ENCODE peak calls at places on chromosomes 5 and 9, in four cellular contexts. One of them, this sample, is unnamed.

GRCh38 chr9:6024035-6024554 is 8.7 kb upstream of the RANBP6 start:
- DNase-seq in Peyer's patch: peak
- DNase-seq in KBM-7: peak
- DNase-seq in NCI-H2081: no peak
- DNase-seq in this sample: no peak

GRCh38 chr5:147949711-147950573 is 43.6 kb upstream of the C5orf46 start:
- DNase-seq in NCI-H2081: peak
- DNase-seq in KBM-7: peak
- DNase-seq in Peyer's patch: no peak
- DNase-seq in this sample: no peak

GRCh38 chr5:55856511-55857246 is 5.5 kb downstream of the IL31RA start:
- DNase-seq in Peyer's patch: no peak
- DNase-seq in NCI-H2081: no peak
- DNase-seq in KBM-7: peak
- DNase-seq in this sample: no peak

GRCh38 chr9:101458955-101459631 is 23.5 kb upstream of the ALDOB start:
- DNase-seq in NCI-H2081: peak
- DNase-seq in KBM-7: peak
- DNase-seq in Peyer's patch: no peak
- DNase-seq in this sample: no peak

GRCh38 chr5:110386782-110387181 is 339.7 kb downstream of the TMEM232 start:
- DNase-seq in KBM-7: no peak
- DNase-seq in Peyer's patch: no peak
- DNase-seq in NCI-H2081: no peak
- DNase-seq in this sample: no peak

GRCh38 chr9:83007521-83008300 is 55.2 kb downstream of the RASEF start:
- DNase-seq in KBM-7: no peak
- DNase-seq in Peyer's patch: no peak
- DNase-seq in NCI-H2081: no peak
- DNase-seq in this sample: no peak

GRCh38 chr5:170254056-170254455 is 21.3 kb downstream of the C5orf58 start:
- DNase-seq in KBM-7: no peak
- DNase-seq in Peyer's patch: peak
- DNase-seq in NCI-H2081: no peak
- DNase-seq in this sample: no peak

GRCh38 chr9:89872426-89872912 is 267.7 kb downstream of the GADD45G start:
- DNase-seq in NCI-H2081: no peak
- DNase-seq in Peyer's patch: peak
- DNase-seq in KBM-7: no peak
- DNase-seq in this sample: peak

GRCh38 chr5:14186132-14186830 is 43.1 kb downstream of the TRIO start:
- DNase-seq in NCI-H2081: no peak
- DNase-seq in Peyer's patch: no peak
- DNase-seq in KBM-7: no peak
- DNase-seq in this sample: no peak

GRCh38 chr9:123322771-123323481 is 33.1 kb upstream of the CRB2 start:
- DNase-seq in NCI-H2081: no peak
- DNase-seq in KBM-7: peak
- DNase-seq in Peyer's patch: peak
- DNase-seq in this sample: no peak

GRCh38 chr5:53335115-53335514 is 145.3 kb upstream of the FST start:
- DNase-seq in Peyer's patch: no peak
- DNase-seq in KBM-7: no peak
- DNase-seq in NCI-H2081: no peak
- DNase-seq in this sample: no peak

GRCh38 chr5:88724201-88724600 is 158.8 kb downstream of the MEF2C start:
- DNase-seq in NCI-H2081: no peak
- DNase-seq in Peyer's patch: no peak
- DNase-seq in KBM-7: no peak
- DNase-seq in this sample: no peak

GRCh38 chr5:180271205-180271604 is 20.7 kb downstream of the MAPK9 start:
- DNase-seq in NCI-H2081: no peak
- DNase-seq in KBM-7: peak
- DNase-seq in Peyer's patch: no peak
- DNase-seq in this sample: no peak

GRCh38 chr5:88669314-88669713 is 213.7 kb downstream of the MEF2C start:
- DNase-seq in Peyer's patch: no peak
- DNase-seq in NCI-H2081: no peak
- DNase-seq in KBM-7: no peak
- DNase-seq in this sample: no peak

GRCh38 chr9:89497181-89497963 is 541 bp downstream of the SEMA4D start:
- DNase-seq in KBM-7: peak
- DNase-seq in NCI-H2081: no peak
- DNase-seq in Peyer's patch: peak
- DNase-seq in this sample: peak

GRCh38 chr9:95110956-95111525 is 206.5 kb downstream of the FANCC start:
- DNase-seq in Peyer's patch: peak
- DNase-seq in NCI-H2081: no peak
- DNase-seq in KBM-7: no peak
- DNase-seq in this sample: no peak

GRCh38 chr5:80453372-80453771 is 34.5 kb upstream of the FAM151B start:
- DNase-seq in Peyer's patch: no peak
- DNase-seq in NCI-H2081: no peak
- DNase-seq in KBM-7: no peak
- DNase-seq in this sample: no peak

GRCh38 chr9:13354733-13355132 is 75.2 kb upstream of the MPDZ start:
- DNase-seq in Peyer's patch: no peak
- DNase-seq in KBM-7: no peak
- DNase-seq in NCI-H2081: no peak
- DNase-seq in this sample: no peak

GRCh38 chr5:112649882-112650281 is 87.8 kb upstream of the APC start:
- DNase-seq in Peyer's patch: peak
- DNase-seq in KBM-7: no peak
- DNase-seq in NCI-H2081: no peak
- DNase-seq in this sample: no peak

GRCh38 chr5:151024894-151025606 is 4.7 kb downstream of the GPX3 start:
- DNase-seq in Peyer's patch: no peak
- DNase-seq in NCI-H2081: no peak
- DNase-seq in KBM-7: no peak
- DNase-seq in this sample: no peak

This sample was measured in stomach.